ENCODE peak calls at places on chromosomes 5 and 9, in five cellular contexts. One of them, this sample, is unnamed.

GRCh38 chr5:25568989-25569625 is 924.3 kb upstream of the CDH10 start:
- DNase-seq in tibial artery: no peak
- DNase-seq in EH: no peak
- DNase-seq in activated T-helper 1 cell treated with Interleukin-2 at 50 U/mL for 16 hours: no peak
- DNase-seq in AG09319: no peak
- DNase-seq in this sample: no peak

GRCh38 chr5:176784218-176785165 is 25.9 kb upstream of the UNC5A start:
- DNase-seq in tibial artery: peak
- DNase-seq in EH: peak
- DNase-seq in activated T-helper 1 cell treated with Interleukin-2 at 50 U/mL for 16 hours: no peak
- DNase-seq in AG09319: no peak
- DNase-seq in this sample: no peak

GRCh38 chr9:129166962-129167557 is 11.0 kb downstream of the IER5L start:
- DNase-seq in tibial artery: peak
- DNase-seq in EH: peak
- DNase-seq in activated T-helper 1 cell treated with Interleukin-2 at 50 U/mL for 16 hours: no peak
- DNase-seq in AG09319: no peak
- DNase-seq in this sample: no peak

GRCh38 chr5:163914911-163915310 is 409.5 kb downstream of the MAT2B start:
- DNase-seq in tibial artery: no peak
- DNase-seq in EH: no peak
- DNase-seq in activated T-helper 1 cell treated with Interleukin-2 at 50 U/mL for 16 hours: no peak
- DNase-seq in AG09319: no peak
- DNase-seq in this sample: no peak

GRCh38 chr5:170111088-170111796 is 5.5 kb downstream of the FOXI1 start:
- DNase-seq in tibial artery: no peak
- DNase-seq in EH: no peak
- DNase-seq in activated T-helper 1 cell treated with Interleukin-2 at 50 U/mL for 16 hours: no peak
- DNase-seq in AG09319: no peak
- DNase-seq in this sample: no peak

GRCh38 chr9:125332527-125332926 is 70.9 kb downstream of the GAPVD1 start:
- DNase-seq in tibial artery: no peak
- DNase-seq in EH: no peak
- DNase-seq in activated T-helper 1 cell treated with Interleukin-2 at 50 U/mL for 16 hours: no peak
- DNase-seq in AG09319: no peak
- DNase-seq in this sample: no peak

GRCh38 chr9:127531676-127532075 is 80.4 kb downstream of the LRSAM1 start:
- DNase-seq in tibial artery: no peak
- DNase-seq in EH: peak
- DNase-seq in activated T-helper 1 cell treated with Interleukin-2 at 50 U/mL for 16 hours: no peak
- DNase-seq in AG09319: no peak
- DNase-seq in this sample: no peak

GRCh38 chr5:59361454-59361853 is 532.1 kb downstream of the PDE4D start:
- DNase-seq in tibial artery: no peak
- DNase-seq in EH: no peak
- DNase-seq in activated T-helper 1 cell treated with Interleukin-2 at 50 U/mL for 16 hours: no peak
- DNase-seq in AG09319: no peak
- DNase-seq in this sample: no peak

GRCh38 chr9:79812099-79812498 is 240.3 kb downstream of the TLE4 start:
- DNase-seq in tibial artery: no peak
- DNase-seq in EH: peak
- DNase-seq in activated T-helper 1 cell treated with Interleukin-2 at 50 U/mL for 16 hours: no peak
- DNase-seq in AG09319: no peak
- DNase-seq in this sample: no peak

GRCh38 chr9:92969516-92970466 is 22.5 kb downstream of the FGD3 start:
- DNase-seq in tibial artery: peak
- DNase-seq in EH: no peak
- DNase-seq in activated T-helper 1 cell treated with Interleukin-2 at 50 U/mL for 16 hours: no peak
- DNase-seq in AG09319: no peak
- DNase-seq in this sample: no peak

GRCh38 chr9:133990366-133991210 is 1.5 kb downstream of the VAV2 start:
- DNase-seq in tibial artery: peak
- DNase-seq in EH: peak
- DNase-seq in activated T-helper 1 cell treated with Interleukin-2 at 50 U/mL for 16 hours: no peak
- DNase-seq in AG09319: no peak
- DNase-seq in this sample: no peak

GRCh38 chr9:137085918-137086530 is 761 bp upstream of the MAN1B1 start:
- DNase-seq in tibial artery: peak
- DNase-seq in EH: peak
- DNase-seq in activated T-helper 1 cell treated with Interleukin-2 at 50 U/mL for 16 hours: peak
- DNase-seq in AG09319: no peak
- DNase-seq in this sample: no peak

GRCh38 chr5:124157320-124157719 is 589.1 kb downstream of the ZNF608 start:
- DNase-seq in tibial artery: no peak
- DNase-seq in EH: no peak
- DNase-seq in activated T-helper 1 cell treated with Interleukin-2 at 50 U/mL for 16 hours: no peak
- DNase-seq in AG09319: no peak
- DNase-seq in this sample: no peak

GRCh38 chr5:180395540-180396274 is 42.6 kb upstream of the GFPT2 start:
- DNase-seq in tibial artery: peak
- DNase-seq in EH: no peak
- DNase-seq in activated T-helper 1 cell treated with Interleukin-2 at 50 U/mL for 16 hours: no peak
- DNase-seq in AG09319: no peak
- DNase-seq in this sample: no peak

GRCh38 chr9:118829334-118829733 is 539.9 kb downstream of the BRINP1 start:
- DNase-seq in tibial artery: no peak
- DNase-seq in EH: peak
- DNase-seq in activated T-helper 1 cell treated with Interleukin-2 at 50 U/mL for 16 hours: no peak
- DNase-seq in AG09319: no peak
- DNase-seq in this sample: no peak

GRCh38 chr9:14616188-14616982 is 76.8 kb downstream of the ZDHHC21 start:
- DNase-seq in tibial artery: no peak
- DNase-seq in EH: peak
- DNase-seq in activated T-helper 1 cell treated with Interleukin-2 at 50 U/mL for 16 hours: no peak
- DNase-seq in AG09319: peak
- DNase-seq in this sample: no peak

GRCh38 chr5:152113401-152113800 is 188.8 kb upstream of the GLRA1 start:
- DNase-seq in tibial artery: no peak
- DNase-seq in EH: no peak
- DNase-seq in activated T-helper 1 cell treated with Interleukin-2 at 50 U/mL for 16 hours: peak
- DNase-seq in AG09319: no peak
- DNase-seq in this sample: peak

GRCh38 chr9:121305269-121305994 is 37.5 kb downstream of the GSN start:
- DNase-seq in tibial artery: peak
- DNase-seq in EH: no peak
- DNase-seq in activated T-helper 1 cell treated with Interleukin-2 at 50 U/mL for 16 hours: no peak
- DNase-seq in AG09319: no peak
- DNase-seq in this sample: no peak

GRCh38 chr5:37847978-37848425 is 8.2 kb upstream of the GDNF start:
- DNase-seq in tibial artery: no peak
- DNase-seq in EH: peak
- DNase-seq in activated T-helper 1 cell treated with Interleukin-2 at 50 U/mL for 16 hours: no peak
- DNase-seq in AG09319: no peak
- DNase-seq in this sample: no peak

GRCh38 chr9:93827545-93828330 is 127.4 kb downstream of the BARX1 start:
- DNase-seq in tibial artery: no peak
- DNase-seq in EH: peak
- DNase-seq in activated T-helper 1 cell treated with Interleukin-2 at 50 U/mL for 16 hours: no peak
- DNase-seq in AG09319: peak
- DNase-seq in this sample: no peak

GRCh38 chr5:124162782-124163532 is 583.5 kb downstream of the ZNF608 start:
- DNase-seq in tibial artery: no peak
- DNase-seq in EH: no peak
- DNase-seq in activated T-helper 1 cell treated with Interleukin-2 at 50 U/mL for 16 hours: no peak
- DNase-seq in AG09319: no peak
- DNase-seq in this sample: no peak

GRCh38 chr5:39006650-39007049 is 67.5 kb downstream of the RICTOR start:
- DNase-seq in tibial artery: no peak
- DNase-seq in EH: no peak
- DNase-seq in activated T-helper 1 cell treated with Interleukin-2 at 50 U/mL for 16 hours: no peak
- DNase-seq in AG09319: no peak
- DNase-seq in this sample: no peak

GRCh38 chr5:78361226-78361993 is 993 bp downstream of the SCAMP1 start:
- DNase-seq in tibial artery: no peak
- DNase-seq in EH: peak
- DNase-seq in activated T-helper 1 cell treated with Interleukin-2 at 50 U/mL for 16 hours: no peak
- DNase-seq in AG09319: peak
- DNase-seq in this sample: no peak

GRCh38 chr5:5288236-5288635 is 134.2 kb upstream of the ICE1 start:
- DNase-seq in tibial artery: no peak
- DNase-seq in EH: peak
- DNase-seq in activated T-helper 1 cell treated with Interleukin-2 at 50 U/mL for 16 hours: no peak
- DNase-seq in AG09319: no peak
- DNase-seq in this sample: no peak

GRCh38 chr5:25544652-25545249 is 900.0 kb upstream of the CDH10 start:
- DNase-seq in tibial artery: no peak
- DNase-seq in EH: no peak
- DNase-seq in activated T-helper 1 cell treated with Interleukin-2 at 50 U/mL for 16 hours: no peak
- DNase-seq in AG09319: no peak
- DNase-seq in this sample: no peak

GRCh38 chr9:88968799-88969198 is 22.5 kb upstream of the S1PR3 start:
- DNase-seq in tibial artery: no peak
- DNase-seq in EH: no peak
- DNase-seq in activated T-helper 1 cell treated with Interleukin-2 at 50 U/mL for 16 hours: no peak
- DNase-seq in AG09319: no peak
- DNase-seq in this sample: no peak

GRCh38 chr5:98428806-98429205 is 344.7 kb upstream of the RGMB start:
- DNase-seq in tibial artery: no peak
- DNase-seq in EH: peak
- DNase-seq in activated T-helper 1 cell treated with Interleukin-2 at 50 U/mL for 16 hours: no peak
- DNase-seq in AG09319: no peak
- DNase-seq in this sample: no peak

GRCh38 chr9:131840220-131840619 is 100.3 kb upstream of the RAPGEF1 start:
- DNase-seq in tibial artery: no peak
- DNase-seq in EH: no peak
- DNase-seq in activated T-helper 1 cell treated with Interleukin-2 at 50 U/mL for 16 hours: no peak
- DNase-seq in AG09319: no peak
- DNase-seq in this sample: no peak

GRCh38 chr9:136339173-136339957 is 12.0 kb downstream of the GPSM1 start:
- DNase-seq in tibial artery: no peak
- DNase-seq in EH: peak
- DNase-seq in activated T-helper 1 cell treated with Interleukin-2 at 50 U/mL for 16 hours: no peak
- DNase-seq in AG09319: no peak
- DNase-seq in this sample: peak

GRCh38 chr5:178115835-178116405 is 2.6 kb downstream of the N4BP3 start:
- DNase-seq in tibial artery: no peak
- DNase-seq in EH: no peak
- DNase-seq in activated T-helper 1 cell treated with Interleukin-2 at 50 U/mL for 16 hours: no peak
- DNase-seq in AG09319: no peak
- DNase-seq in this sample: no peak

This sample was measured in T-helper 17 cell.